ENCODE peak calls at places on chromosome 21, in ten cellular contexts. Z, W, V, L, D, T, P, C, A and Q are unnamed samples.

GRCh38 chr21:29114765-29115164 is 15.7 kb upstream of the MAP3K7CL start:
- DNase-seq in Z (no peak), W (no peak), V (peak), L (no peak), D (no peak), T (peak), P (peak), C (no peak), A (no peak), Q (no peak)

GRCh38 chr21:43269461-43269860 is 100.7 kb downstream of the CRYAA start:
- DNase-seq in Z (peak), W (no peak), V (no peak), L (peak), D (no peak), T (no peak), P (no peak), C (peak), A (peak), Q (peak)

GRCh38 chr21:34967509-34968289 is 81.4 kb downstream of the RUNX1 start:
- DNase-seq in Z (no peak), W (no peak), V (peak), L (no peak), D (peak), T (no peak), P (no peak), C (no peak), A (no peak), Q (no peak)

GRCh38 chr21:22961248-22961647 is 1963.0 kb downstream of the NCAM2 start:
- DNase-seq in Z (no peak), W (no peak), V (no peak), L (no peak), D (no peak), T (no peak), P (no peak), C (no peak), A (no peak), Q (no peak)

GRCh38 chr21:35882791-35883240 is 177.5 kb downstream of the SETD4 start:
- DNase-seq in Z (no peak), W (no peak), V (no peak), L (no peak), D (no peak), T (peak), P (no peak), C (no peak), A (no peak), Q (no peak)

GRCh38 chr21:45329261-45330074 is 41.8 kb upstream of the POFUT2 start:
- DNase-seq in Z (no peak), W (no peak), V (peak), L (no peak), D (no peak), T (no peak), P (no peak), C (no peak), A (no peak), Q (no peak)

GRCh38 chr21:29149771-29150425 is 19.5 kb downstream of the MAP3K7CL start:
- DNase-seq in Z (no peak), W (no peak), V (no peak), L (no peak), D (no peak), T (peak), P (no peak), C (no peak), A (no peak), Q (no peak)

GRCh38 chr21:27425172-27425571 is 458.3 kb upstream of the ADAMTS5 start:
- DNase-seq in Z (no peak), W (no peak), V (no peak), L (no peak), D (no peak), T (peak), P (no peak), C (no peak), A (no peak), Q (no peak)

GRCh38 chr21:46219591-46220239 is 8.9 kb downstream of the LSS start:
- DNase-seq in Z (no peak), W (no peak), V (no peak), L (no peak), D (no peak), T (no peak), P (no peak), C (no peak), A (no peak), Q (no peak)

GRCh38 chr21:42338730-42339715 is 11.8 kb downstream of the TFF2 start:
- DNase-seq in Z (no peak), W (no peak), V (no peak), L (no peak), D (no peak), T (no peak), P (no peak), C (no peak), A (no peak), Q (no peak)

GRCh38 chr21:33550772-33551660 is 8.2 kb downstream of the SON start:
- DNase-seq in Z (no peak), W (no peak), V (no peak), L (no peak), D (no peak), T (no peak), P (no peak), C (no peak), A (no peak), Q (no peak)

GRCh38 chr21:37210017-37210593 is 57.0 kb downstream of the VPS26C start:
- DNase-seq in Z (no peak), W (no peak), V (no peak), L (no peak), D (no peak), T (no peak), P (no peak), C (no peak), A (no peak), Q (no peak)

GRCh38 chr21:46092811-46093667 is 4.9 kb upstream of the COL6A2 start:
- DNase-seq in Z (no peak), W (no peak), V (no peak), L (no peak), D (no peak), T (no peak), P (no peak), C (no peak), A (no peak), Q (no peak)

GRCh38 chr21:44084496-44085241 is 22.5 kb upstream of the PWP2 start:
- DNase-seq in Z (no peak), W (no peak), V (no peak), L (no peak), D (no peak), T (no peak), P (no peak), C (no peak), A (no peak), Q (no peak)

GRCh38 chr21:15730484-15731242 is 881 bp downstream of the USP25 start:
- DNase-seq in Z (peak), W (no peak), V (no peak), L (no peak), D (peak), T (no peak), P (no peak), C (peak), A (no peak), Q (peak)

GRCh38 chr21:27681038-27681437 is 714.1 kb upstream of the ADAMTS5 start:
- DNase-seq in Z (no peak), W (no peak), V (no peak), L (no peak), D (no peak), T (no peak), P (no peak), C (no peak), A (no peak), Q (no peak)

GRCh38 chr21:21165063-21165645 is 166.9 kb downstream of the NCAM2 start:
- DNase-seq in Z (no peak), W (no peak), V (no peak), L (no peak), D (peak), T (peak), P (no peak), C (no peak), A (no peak), Q (no peak)

GRCh38 chr21:31279986-31280385 is 64.1 kb downstream of the TIAM1 start:
- DNase-seq in Z (no peak), W (no peak), V (no peak), L (no peak), D (no peak), T (no peak), P (no peak), C (no peak), A (no peak), Q (no peak)

GRCh38 chr21:36134820-36135390 is at the start of gene CBR3:
- DNase-seq in Z (peak), W (no peak), V (peak), L (peak), D (peak), T (no peak), P (peak), C (peak), A (no peak), Q (peak)

GRCh38 chr21:42614391-42614790 is 39.0 kb upstream of the PDE9A start:
- DNase-seq in Z (no peak), W (no peak), V (no peak), L (peak), D (no peak), T (no peak), P (no peak), C (no peak), A (no peak), Q (no peak)

GRCh38 chr21:39612233-39613028 is at the start of gene B3GALT5:
- DNase-seq in Z (no peak), W (no peak), V (no peak), L (no peak), D (no peak), T (no peak), P (peak), C (peak), A (no peak), Q (no peak)

GRCh38 chr21:45596704-45597318 is 46.7 kb upstream of the PCBP3 start:
- DNase-seq in Z (peak), W (peak), V (peak), L (peak), D (peak), T (no peak), P (peak), C (peak), A (peak), Q (peak)

GRCh38 chr21:42621828-42622199 is 31.6 kb upstream of the PDE9A start:
- DNase-seq in Z (no peak), W (peak), V (no peak), L (no peak), D (no peak), T (no peak), P (no peak), C (no peak), A (no peak), Q (no peak)

GRCh38 chr21:33648555-33648954 is 6.3 kb downstream of the ITSN1 start:
- DNase-seq in Z (no peak), W (no peak), V (no peak), L (no peak), D (no peak), T (no peak), P (no peak), C (no peak), A (no peak), Q (no peak)

GRCh38 chr21:20856926-20857325 is 141.3 kb upstream of the NCAM2 start:
- DNase-seq in Z (no peak), W (peak), V (no peak), L (no peak), D (peak), T (no peak), P (peak), C (no peak), A (no peak), Q (no peak)

GRCh38 chr21:34944015-34944755 is 104.9 kb downstream of the RUNX1 start:
- DNase-seq in Z (no peak), W (no peak), V (no peak), L (no peak), D (no peak), T (no peak), P (no peak), C (no peak), A (no peak), Q (no peak)

GRCh38 chr21:30436986-30437385 is 3.1 kb upstream of the KRTAP15-1 start:
- DNase-seq in Z (no peak), W (no peak), V (no peak), L (no peak), D (no peak), T (no peak), P (peak), C (no peak), A (no peak), Q (no peak)

GRCh38 chr21:31176080-31176551 is 137.8 kb upstream of the KRTAP19-8 start:
- DNase-seq in Z (no peak), W (no peak), V (no peak), L (no peak), D (no peak), T (no peak), P (no peak), C (no peak), A (no peak), Q (no peak)

GRCh38 chr21:41927727-41928409 is 25.9 kb downstream of the C2CD2 start:
- DNase-seq in Z (no peak), W (no peak), V (no peak), L (no peak), D (no peak), T (no peak), P (no peak), C (peak), A (no peak), Q (peak)

GRCh38 chr21:46294647-46295176 is 8.6 kb downstream of the YBEY start:
- DNase-seq in Z (peak), W (no peak), V (no peak), L (no peak), D (peak), T (no peak), P (no peak), C (peak), A (no peak), Q (no peak)

GRCh38 chr21:46189213-46189958 is 5.1 kb upstream of the SPATC1L start:
- DNase-seq in Z (no peak), W (no peak), V (no peak), L (no peak), D (no peak), T (no peak), P (no peak), C (no peak), A (no peak), Q (no peak)